ENCODE peak calls at places on chromosomes 16 and 17, in nine cellular contexts. H is Caco-2, E is ascending aorta, Z is right atrium auricular region, X is heart right ventricle, N is HCT116, K is mucosa of descending colon, Y is neural progenitor cell, G is IMR-90. W is an unnamed sample.

GRCh38 chr16:23597003-23597756 is 1.1 kb upstream of the NDUFAB1 start:
- DNase-seq in H (peak; percentile 58), X (peak; percentile 15), Z (no peak), E (no peak), G (no peak), N (peak; percentile 50), K (peak; percentile 11), Y (peak; percentile 78), W (no peak)

GRCh38 chr16:82137819-82138177 is 32.2 kb downstream of the MPHOSPH6 start:
- DNase-seq in X (no peak), G (no peak), Z (no peak), K (no peak), H (no peak), Y (no peak), E (no peak), N (no peak), W (no peak)

GRCh38 chr17:68349157-68349556 is 57.9 kb downstream of the ARSG start:
- DNase-seq in K (no peak), H (no peak), Z (no peak), E (no peak), X (no peak), G (no peak), N (no peak), Y (no peak), W (no peak)

GRCh38 chr16:85310868-85311585 is 198.8 kb upstream of the CIBAR2 start:
- DNase-seq in X (no peak), Y (no peak), H (no peak), K (no peak), E (no peak), Z (no peak), G (no peak), N (no peak), W (no peak)

GRCh38 chr17:50884354-50885311 is 18.5 kb upstream of the TOB1 start:
- DNase-seq in Z (no peak), E (peak; percentile 41), G (no peak), K (peak; percentile 60), H (peak; percentile 99), X (no peak), N (no peak), Y (no peak), W (no peak)

GRCh38 chr17:4548061-4548461 is 7.1 kb downstream of the MYBBP1A start:
- DNase-seq in Y (no peak), G (no peak), N (no peak), K (no peak), Z (no peak), H (no peak), E (no peak), X (no peak), W (no peak)

GRCh38 chr17:75557852-75558665 is 29.5 kb upstream of the MYO15B start:
- DNase-seq in H (no peak), X (no peak), Z (no peak), G (no peak), Y (no peak), E (no peak), N (no peak), K (no peak), W (no peak)

GRCh38 chr17:8063761-8064589 is 23.5 kb downstream of the ALOX12B start:
- DNase-seq in G (no peak), Y (no peak), Z (no peak), X (no peak), H (no peak), E (no peak), K (no peak), N (no peak), W (no peak)

GRCh38 chr17:50265690-50266306 is 8.5 kb upstream of the TMEM92 start:
- DNase-seq in K (no peak), Y (no peak), N (no peak), H (peak; percentile 35), X (no peak), E (peak; percentile 38), G (no peak), Z (no peak), W (no peak)

GRCh38 chr17:28599311-28600184 is 723 bp upstream of the SPAG5 start:
- DNase-seq in N (peak; percentile 66), Y (no peak), X (peak; percentile 67), G (peak; percentile 94), K (peak; percentile 77), Z (peak; percentile 73), E (peak; percentile 85), H (peak; percentile 65), W (peak; percentile 73)

GRCh38 chr17:20127660-20128413 is 118.7 kb downstream of the SPECC1 start:
- DNase-seq in G (peak; percentile 94), E (no peak), N (no peak), Z (no peak), X (no peak), Y (no peak), H (no peak), K (no peak), W (no peak)

GRCh38 chr16:1310832-1311200 is 1.4 kb downstream of the UBE2I start:
- DNase-seq in K (no peak), Y (peak; percentile 61), N (no peak), Z (no peak), H (no peak), G (no peak), X (no peak), E (no peak), W (no peak)

GRCh38 chr16:89410794-89411309 is 79.5 kb downstream of the ANKRD11 start:
- DNase-seq in E (peak; percentile 73), Y (no peak), N (no peak), X (peak; percentile 62), H (no peak), Z (peak; percentile 67), G (peak; percentile 86), K (peak; percentile 62), W (no peak)

GRCh38 chr17:75146597-75146996 is 7.7 kb downstream of the JPT1 start:
- DNase-seq in G (peak; percentile 25), H (no peak), N (no peak), Y (no peak), E (no peak), Z (no peak), X (no peak), K (no peak), W (no peak)

GRCh38 chr16:50309527-50310307 is 43.4 kb downstream of the ADCY7 start:
- DNase-seq in G (no peak), H (no peak), E (peak; percentile 62), Y (no peak), N (no peak), Z (peak; percentile 61), X (no peak), K (no peak), W (no peak)

GRCh38 chr17:44400226-44400847 is 10.9 kb upstream of the ITGA2B start:
- DNase-seq in G (peak; percentile 41), N (peak; percentile 12), E (no peak), H (no peak), Y (peak; percentile 18), K (no peak), X (no peak), Z (no peak), W (no peak)

GRCh38 chr17:48672340-48672739 is 46.2 kb upstream of the HOXB9 start:
- DNase-seq in Z (no peak), K (no peak), Y (no peak), E (no peak), N (no peak), X (no peak), H (no peak), G (no peak), W (no peak)

GRCh38 chr16:83147244-83147643 is 520.5 kb downstream of the CDH13 start:
- DNase-seq in N (no peak), H (no peak), G (peak; percentile 6), Z (no peak), Y (no peak), E (no peak), X (no peak), K (no peak), W (no peak)

GRCh38 chr16:51524555-51525373 is 373.7 kb upstream of the SALL1 start:
- DNase-seq in Z (no peak), X (no peak), G (peak; percentile 75), K (no peak), N (no peak), H (no peak), Y (no peak), E (no peak), W (no peak)

DNA sequence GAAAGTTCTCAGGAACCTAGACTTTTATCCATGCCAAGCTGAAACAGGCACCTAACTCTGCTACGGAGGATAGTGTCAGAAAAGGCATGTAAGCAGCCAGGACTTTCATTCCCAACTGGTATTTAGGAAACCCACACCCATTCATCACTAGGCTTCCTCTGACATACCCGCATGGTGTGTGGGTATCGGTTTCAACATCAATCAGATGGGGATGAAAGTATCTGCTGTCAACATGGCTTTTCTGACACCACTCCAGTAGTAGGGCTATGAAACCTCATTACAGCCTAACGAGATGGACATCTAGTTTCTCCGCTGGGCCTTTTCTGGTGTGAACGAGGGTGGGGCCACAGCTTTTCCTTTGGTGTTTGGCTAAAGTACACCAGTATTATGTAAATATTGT is 1178.3 kb downstream of the CDH11 start:
- DNase-seq in K (no peak), Z (no peak), G (no peak), H (no peak), X (no peak), Y (no peak), E (no peak), N (no peak), W (no peak)
- H3K9me3 ChIP-seq in K (no peaks in the 10 kb centered on the region), Z (no peaks in the 10 kb centered on the region), G (no peaks in the 10 kb centered on the region), H (no peaks in the 10 kb centered on the region), X (no peaks in the 10 kb centered on the region), Y (no peaks in the 10 kb centered on the region), E (no peaks in the 10 kb centered on the region), N (peaks cover 22% of the 10 kb centered on the region), W (no peaks in the 10 kb centered on the region)

GRCh38 chr17:32941419-32942032 is 13.6 kb downstream of the TMEM98 start:
- DNase-seq in E (no peak), K (no peak), N (no peak), H (no peak), Y (no peak), Z (no peak), G (no peak), X (no peak), W (no peak)
- TF ChIP-seq CTCF in E (no peak), K (no peak), N (peak; percentile 37), H (peak; percentile 64), Y (peak; percentile 59), Z (peak; percentile 38), G (peak; percentile 31), X (no peak), W (no peak)

GRCh38 chr16:86373502-86373901 is 136.8 kb upstream of the FOXF1 start:
- DNase-seq in Y (no peak), H (no peak), N (no peak), Z (no peak), K (no peak), E (no peak), X (no peak), G (no peak), W (no peak)
- H3K9me3 ChIP-seq in Y (no peaks in the 10 kb centered on the region), H (peaks cover 8% of the 10 kb centered on the region), N (peaks cover 9% of the 10 kb centered on the region), Z (peaks cover 11% of the 10 kb centered on the region), K (peaks cover 2% of the 10 kb centered on the region), E (peaks cover 5% of the 10 kb centered on the region), X (no peaks in the 10 kb centered on the region), G (peaks cover 5% of the 10 kb centered on the region), W (no peaks in the 10 kb centered on the region)

GRCh38 chr16:78004501-78004900 is 17.8 kb upstream of the CLEC3A start:
- DNase-seq in X (no peak), N (no peak), Y (no peak), Z (no peak), H (no peak), E (no peak), K (no peak), G (no peak), W (no peak)

GRCh38 chr16:78007121-78007520 is 15.2 kb upstream of the CLEC3A start:
- DNase-seq in E (no peak), N (no peak), K (no peak), Y (no peak), G (no peak), H (no peak), X (no peak), Z (no peak), W (no peak)

GRCh38 chr16:78002915-78003538 is 19.3 kb upstream of the CLEC3A start:
- DNase-seq in N (peak; percentile 91), K (peak; percentile 85), X (peak; percentile 82), H (peak; percentile 84), E (peak; percentile 94), G (peak; percentile 90), Z (peak; percentile 84), Y (peak; percentile 94), W (peak; percentile 82)

GRCh38 chr16:78005881-78006280 is 16.5 kb upstream of the CLEC3A start:
- DNase-seq in Z (no peak), G (no peak), K (no peak), Y (peak; percentile 24), H (no peak), X (no peak), N (peak; percentile 16), E (no peak), W (no peak)
- TF ChIP-seq CTCF in Z (no peak), G (peak; percentile 13), K (no peak), Y (peak; percentile 38), H (peak; percentile 38), X (no peak), N (peak; percentile 49), E (no peak), W (no peak)

W was measured in uterus.